ENCODE peak calls at places on chromosome 10, in seven cellular contexts. W is endothelial cell of umbilical vein, S is spleen, N is fibroblast of lung, L is heart right ventricle, B is endodermal cell, O is heart left ventricle. V is an unnamed sample.
A peak's percentile ranks its signal among the peaks of the same experiment; 100 is the strongest.

GRCh38 chr10:32104622-32105509 is 48.6 kb upstream of the KIF5B start:
- DNase-seq in W (no peak), S (no peak), N (peak; percentile 14), L (no peak), B (no peak), O (no peak), V (no peak)

GRCh38 chr10:13518076-13518692 is 10.6 kb downstream of the BEND7 start:
- DNase-seq in W (no peak), S (no peak), N (peak; percentile 27), L (no peak), B (peak; percentile 84), O (no peak), V (no peak)

GRCh38 chr10:79322616-79323566 is 24.4 kb upstream of the PPIF start:
- DNase-seq in W (no peak), S (peak; percentile 87), N (peak; percentile 89), L (no peak), B (no peak), O (peak; percentile 75), V (no peak)

GRCh38 chr10:21517983-21518628 is 7.4 kb downstream of the SKIDA1 start:
- DNase-seq in W (no peak), S (no peak), N (peak; percentile 91), L (no peak), B (no peak), O (no peak), V (no peak)

GRCh38 chr10:121753726-121754476 is 155.7 kb upstream of the FGFR2 start:
- DNase-seq in W (peak; percentile 88), S (no peak), N (peak; percentile 67), L (no peak), B (no peak), O (no peak), V (no peak)

GRCh38 chr10:90652519-90652918 is 205.3 kb downstream of the HTR7 start:
- DNase-seq in W (peak; percentile 10), S (no peak), N (peak; percentile 56), L (no peak), B (peak; percentile 59), O (no peak), V (no peak)

GRCh38 chr10:50991496-50992355 is 82.6 kb upstream of the PRKG1 start:
- DNase-seq in W (peak; percentile 37), S (peak; percentile 74), N (peak; percentile 84), L (peak; percentile 71), B (peak; percentile 72), O (peak; percentile 84), V (peak; percentile 68)

GRCh38 chr10:78802866-78803265 is 265.9 kb upstream of the ZMIZ1 start:
- DNase-seq in W (no peak), S (no peak), N (peak; percentile 74), L (peak; percentile 71), B (no peak), O (peak; percentile 80), V (no peak)

GRCh38 chr10:111077715-111078504 is 1.1 kb downstream of the ADRA2A start:
- DNase-seq in W (peak; percentile 13), S (no peak), N (no peak), L (peak; percentile 48), B (peak; percentile 70), O (no peak), V (no peak)

GRCh38 chr10:116521424-116522305 is 24.1 kb upstream of the PNLIP start:
- DNase-seq in W (peak; percentile 32), S (no peak), N (peak; percentile 57), L (no peak), B (peak; percentile 72), O (no peak), V (no peak)

GRCh38 chr10:94546058-94546595 is 539 bp downstream of the HELLS start:
- DNase-seq in W (peak; percentile 65), S (no peak), N (peak; percentile 30), L (no peak), B (no peak), O (no peak), V (no peak)

GRCh38 chr10:96044686-96045085 is 1.3 kb downstream of the CCNJ start:
- DNase-seq in W (peak; percentile 54), S (no peak), N (peak; percentile 73), L (no peak), B (no peak), O (no peak), V (no peak)

GRCh38 chr10:96046546-96046945 is 3.2 kb downstream of the CCNJ start:
- DNase-seq in W (peak; percentile 36), S (no peak), N (no peak), L (no peak), B (no peak), O (no peak), V (no peak)

GRCh38 chr10:96049340-96049739 is 6.0 kb downstream of the CCNJ start:
- DNase-seq in W (no peak), S (no peak), N (no peak), L (no peak), B (no peak), O (no peak), V (no peak)

GRCh38 chr10:96043895-96044580 is 655 bp downstream of the CCNJ start:
- DNase-seq in W (peak; percentile 50), S (peak; percentile 90), N (peak; percentile 31), L (peak; percentile 50), B (peak; percentile 84), O (peak; percentile 73), V (peak; percentile 72)

GRCh38 chr10:96047004-96047649 is 3.7 kb downstream of the CCNJ start:
- DNase-seq in W (peak; percentile 49), S (no peak), N (no peak), L (no peak), B (no peak), O (no peak), V (no peak)
- TF ChIP-seq CTCF in W (no peak), S (no peak), N (no peak), L (no peak), B (peak; percentile 51), O (no peak), V (peak; percentile 8)

GRCh38 chr10:85667638-85668233 is 698.9 kb downstream of the GRID1 start:
- DNase-seq in W (no peak), S (no peak), N (no peak), L (no peak), B (peak; percentile 87), O (no peak), V (no peak)
- H3K27ac ChIP-seq in W (no peak overlapping the region), S (no peak overlapping the region), N (no peak overlapping the region), L (no peak overlapping the region), B (no peak overlapping the region), O (no peak overlapping the region), V (no peak overlapping the region)

GRCh38 chr10:77547651-77548050 is 90.0 kb downstream of the KCNMA1 start:
- DNase-seq in W (no peak), S (no peak), N (no peak), L (no peak), B (no peak), O (no peak), V (no peak)
- H3K4me1 ChIP-seq in W (no peaks in the 10 kb centered on the region), S (no peaks in the 10 kb centered on the region), N (no peaks in the 10 kb centered on the region), L (no peaks in the 10 kb centered on the region), B (no peaks in the 10 kb centered on the region), O (no peaks in the 10 kb centered on the region), V (no peaks in the 10 kb centered on the region)

GRCh38 chr10:10911471-10911921 is 106.2 kb upstream of the CELF2 start:
- DNase-seq in W (peak; percentile 40), S (no peak), N (peak; percentile 90), L (peak; percentile 64), B (peak; percentile 73), O (peak; percentile 80), V (peak; percentile 43)
- TF ChIP-seq CTCF in W (no peak), S (no peak), N (no peak), L (no peak), B (no peak), O (no peak), V (no peak)

GRCh38 chr10:119657725-119658124 is 6.5 kb downstream of the BAG3 start:
- DNase-seq in W (no peak), S (no peak), N (peak; percentile 63), L (no peak), B (no peak), O (no peak), V (peak; percentile 68)
- H3K27ac ChIP-seq in W (no peak overlapping the region), S (no peak overlapping the region), N (peak overlapping the region; percentile 72), L (peak overlapping the region; percentile 100), B (no peak overlapping the region), O (peak overlapping the region; percentile 99), V (peak overlapping the region; percentile 84)

GRCh38 chr10:89611282-89611681 is 33.8 kb downstream of the PANK1 start:
- DNase-seq in W (no peak), S (no peak), N (no peak), L (no peak), B (no peak), O (no peak), V (no peak)

GRCh38 chr10:89604200-89604599 is 40.8 kb downstream of the PANK1 start:
- DNase-seq in W (no peak), S (no peak), N (no peak), L (no peak), B (no peak), O (no peak), V (no peak)

GRCh38 chr10:89613582-89613981 is 31.5 kb downstream of the PANK1 start:
- DNase-seq in W (no peak), S (no peak), N (no peak), L (no peak), B (no peak), O (no peak), V (no peak)

GRCh38 chr10:89615105-89615504 is 29.9 kb downstream of the PANK1 start:
- DNase-seq in W (no peak), S (no peak), N (no peak), L (no peak), B (no peak), O (no peak), V (no peak)

GRCh38 chr10:89609730-89610393 is 35.2 kb downstream of the PANK1 start:
- DNase-seq in W (no peak), S (no peak), N (no peak), L (no peak), B (no peak), O (no peak), V (no peak)
- H3K4me1 ChIP-seq in W (no peaks in the 10 kb centered on the region), S (no peaks in the 10 kb centered on the region), N (no peaks in the 10 kb centered on the region), L (peaks cover 9% of the 10 kb centered on the region), B (no peaks in the 10 kb centered on the region), O (no peaks in the 10 kb centered on the region), V (no peaks in the 10 kb centered on the region)

DNA sequence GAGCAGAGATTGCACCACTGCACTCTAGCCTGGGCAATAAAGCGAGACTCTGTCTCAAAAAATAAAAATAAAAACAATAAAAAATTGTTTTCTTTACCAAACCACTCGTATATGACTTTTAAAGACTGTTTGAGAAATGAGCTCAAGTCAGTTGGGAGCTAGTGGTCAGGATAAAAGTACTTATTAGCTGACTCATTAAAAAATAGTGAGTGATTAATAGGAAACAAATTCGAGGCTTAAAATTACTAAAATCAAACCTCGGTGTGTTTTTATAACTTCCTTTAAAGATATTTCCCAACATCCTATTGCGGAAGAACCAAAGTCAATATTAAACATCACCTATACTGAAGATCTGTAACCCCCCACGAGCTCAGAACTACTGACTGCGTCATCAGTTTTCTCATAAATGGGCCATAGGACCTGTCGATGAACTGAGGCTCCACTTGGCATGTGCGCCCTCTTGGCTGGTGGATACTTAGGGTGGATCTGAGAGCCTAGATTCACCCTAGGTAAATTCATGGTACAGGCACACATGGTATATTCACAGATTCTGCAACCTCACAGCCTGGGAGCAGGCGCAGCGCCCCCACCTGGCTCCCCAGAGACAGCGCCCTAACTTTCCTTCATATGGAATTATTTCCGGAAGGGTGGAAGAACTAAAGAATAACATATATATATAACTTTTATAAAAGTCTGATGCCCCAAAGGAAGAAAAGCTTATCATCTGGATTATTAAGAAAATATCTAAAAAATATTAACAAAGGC is 9.2 kb downstream of the MKI67 start:
- DNase-seq in W (no peak), S (no peak), N (no peak), L (no peak), B (peak; percentile 52), O (no peak), V (no peak)
- TF ChIP-seq CTCF in W (peak; percentile 18), S (no peak), N (no peak), L (no peak), B (peak; percentile 83), O (no peak), V (no peak)

GRCh38 chr10:83078160-83078559 is 1061.1 kb upstream of the GHITM start:
- DNase-seq in W (peak; percentile 80), S (no peak), N (no peak), L (no peak), B (no peak), O (no peak), V (no peak)
- H3K27ac ChIP-seq in W (no peak overlapping the region), S (no peak overlapping the region), N (no peak overlapping the region), L (no peak overlapping the region), B (no peak overlapping the region), O (no peak overlapping the region), V (no peak overlapping the region)